ENCODE peak calls at places on chromosomes 3 and 15, in nine cellular contexts. O, Q, E, T, B, U, M, I and V are unnamed samples.

GRCh38 chr3:50342818-50343633 is 2.4 kb upstream of the RASSF1 start:
- DNase-seq in T (peak), E (no peak), M (no peak), O (no peak), U (no peak), I (no peak), Q (no peak), B (no peak), V (no peak)

GRCh38 chr3:150376001-150376848 is 31.9 kb upstream of the TSC22D2 start:
- DNase-seq in Q (no peak), E (peak), U (no peak), B (no peak), M (no peak), I (no peak), T (no peak), O (no peak), V (no peak)

GRCh38 chr15:47477253-47477652 is 240.1 kb upstream of the SEMA6D start:
- DNase-seq in O (no peak), T (no peak), U (no peak), E (peak), B (no peak), I (no peak), Q (no peak), M (no peak), V (no peak)

GRCh38 chr3:194097141-194097880 is 38.6 kb upstream of the HES1 start:
- DNase-seq in O (no peak), E (no peak), Q (no peak), B (no peak), M (no peak), U (peak), T (peak), I (no peak), V (no peak)

GRCh38 chr15:74798388-74799254 is 14.0 kb upstream of the LMAN1L start:
- DNase-seq in O (no peak), B (no peak), U (no peak), M (peak), E (no peak), Q (no peak), T (no peak), I (no peak), V (no peak)

GRCh38 chr3:139285691-139286090 is 58.1 kb upstream of the MRPS22 start:
- DNase-seq in Q (no peak), U (no peak), O (no peak), B (no peak), M (no peak), I (no peak), E (no peak), T (no peak), V (no peak)

GRCh38 chr15:49035825-49036224 is 10.4 kb downstream of the SECISBP2L start:
- DNase-seq in I (no peak), O (no peak), Q (no peak), E (no peak), M (no peak), B (no peak), T (no peak), U (no peak), V (no peak)

GRCh38 chr3:120153294-120153693 is 59.0 kb upstream of the GSK3B start:
- DNase-seq in T (no peak), M (no peak), B (no peak), O (no peak), U (no peak), Q (no peak), E (peak), I (no peak), V (no peak)

GRCh38 chr3:115217678-115218451 is 70.8 kb upstream of the ZBTB20 start:
- DNase-seq in M (peak), B (no peak), I (no peak), Q (no peak), T (no peak), E (peak), U (peak), O (peak), V (no peak)

GRCh38 chr3:101827211-101828174 is 21.8 kb upstream of the NFKBIZ start:
- DNase-seq in O (no peak), T (peak), B (peak), E (peak), I (peak), Q (peak), M (peak), U (peak), V (no peak)

GRCh38 chr3:165233521-165234195 is 37.5 kb upstream of the SLITRK3 start:
- DNase-seq in I (no peak), O (no peak), Q (no peak), E (peak), B (no peak), U (no peak), M (no peak), T (no peak), V (peak)

GRCh38 chr15:99305761-99306505 is 54.7 kb downstream of the LRRC28 start:
- DNase-seq in I (no peak), U (peak), O (no peak), T (peak), B (no peak), Q (peak), E (peak), M (no peak), V (peak)

GRCh38 chr15:101358895-101359294 is 63.8 kb upstream of the SNRPA1 start:
- DNase-seq in O (no peak), U (no peak), I (no peak), Q (no peak), T (no peak), B (no peak), E (no peak), M (no peak), V (no peak)

GRCh38 chr3:101725192-101725889 is 927 bp downstream of the CEP97 start:
- DNase-seq in T (peak), O (no peak), E (peak), M (peak), Q (peak), U (peak), B (peak), I (no peak), V (no peak)

GRCh38 chr3:32457971-32458471 is 44.6 kb downstream of the CMTM6 start:
- DNase-seq in M (peak), I (peak), U (no peak), T (no peak), O (no peak), Q (no peak), B (no peak), E (no peak), V (no peak)

GRCh38 chr3:53255360-53255774 is 455 bp downstream of the TKT start:
- DNase-seq in Q (no peak), B (peak), I (no peak), U (peak), T (peak), O (no peak), E (peak), M (peak), V (no peak)

GRCh38 chr3:140377644-140378043 is 300.2 kb upstream of the TRIM42 start:
- DNase-seq in I (no peak), M (no peak), B (no peak), T (no peak), Q (no peak), O (no peak), U (no peak), E (peak), V (no peak)

GRCh38 chr3:30059240-30059639 is 547.2 kb upstream of the TGFBR2 start:
- DNase-seq in M (no peak), I (no peak), B (no peak), Q (no peak), T (no peak), U (no peak), O (no peak), E (no peak), V (no peak)

GRCh38 chr15:41930867-41931222 is 37.0 kb upstream of the SPTBN5 start:
- DNase-seq in O (no peak), T (no peak), M (no peak), U (no peak), Q (no peak), I (no peak), E (no peak), B (no peak), V (no peak)

GRCh38 chr3:125042725-125043406 is 12.9 kb downstream of the HEG1 start:
- DNase-seq in E (peak), B (no peak), O (peak), I (no peak), T (peak), U (peak), M (no peak), Q (no peak), V (no peak)

GRCh38 chr3:22039156-22039555 is 288.1 kb upstream of the ZNF385D start:
- DNase-seq in O (no peak), Q (no peak), E (no peak), I (no peak), U (no peak), B (no peak), T (no peak), M (no peak), V (no peak)

GRCh38 chr3:93907132-93907531 is 66.6 kb downstream of the PROS1 start:
- DNase-seq in U (no peak), O (no peak), B (no peak), I (no peak), E (no peak), M (no peak), T (no peak), Q (no peak), V (no peak)

GRCh38 chr15:90016721-90017120 is 15.6 kb downstream of the ZNF710 start:
- DNase-seq in B (no peak), E (no peak), Q (no peak), O (no peak), M (no peak), U (no peak), T (no peak), I (no peak), V (no peak)

GRCh38 chr3:187955076-187955952 is 198.6 kb upstream of the LPP start:
- DNase-seq in B (no peak), U (peak), I (peak), Q (peak), M (no peak), E (peak), O (no peak), T (no peak), V (peak)

GRCh38 chr15:76151599-76151974 is 91.8 kb downstream of the TMEM266 start:
- DNase-seq in O (no peak), E (no peak), Q (no peak), T (no peak), M (no peak), I (no peak), B (no peak), U (no peak), V (no peak)

GRCh38 chr3:99952306-99952705 is 134.6 kb downstream of the CMSS1 start:
- DNase-seq in Q (no peak), I (no peak), T (no peak), B (no peak), U (no peak), O (no peak), E (no peak), M (no peak), V (no peak)

GRCh38 chr3:9088431-9089353 is 125.4 kb upstream of the RAD18 start:
- DNase-seq in I (no peak), Q (no peak), O (no peak), E (peak), M (no peak), T (no peak), U (no peak), B (no peak), V (no peak)

GRCh38 chr3:168847293-168847883 is 751.7 kb upstream of the GOLIM4 start:
- DNase-seq in I (no peak), Q (no peak), M (no peak), B (no peak), U (no peak), O (peak), E (peak), T (no peak), V (no peak)

GRCh38 chr3:14988988-14989394 is 41.6 kb downstream of the NR2C2 start:
- DNase-seq in B (no peak), E (no peak), U (no peak), M (peak), Q (no peak), I (no peak), O (no peak), T (no peak), V (no peak)

GRCh38 chr3:151562901-151563300 is 102.0 kb upstream of the IGSF10 start:
- DNase-seq in B (no peak), U (no peak), I (no peak), O (no peak), T (no peak), Q (no peak), E (no peak), M (no peak), V (no peak)

GRCh38 chr3:99638244-99638948 is at the start of gene COL8A1:
- DNase-seq in T (peak), B (no peak), I (no peak), U (peak), Q (peak), O (no peak), E (peak), M (no peak), V (no peak)

GRCh38 chr3:72722930-72723726 is 125.1 kb downstream of the SHQ1 start:
- DNase-seq in U (no peak), B (no peak), M (no peak), I (no peak), O (no peak), E (peak), Q (no peak), T (no peak), V (peak)

GRCh38 chr15:67136802-67137201 is 71.4 kb downstream of the SMAD3 start:
- DNase-seq in Q (no peak), O (no peak), I (no peak), T (no peak), M (no peak), U (peak), E (no peak), B (no peak), V (no peak)

GRCh38 chr3:71064976-71065763 is 518.4 kb downstream of the FOXP1 start:
- DNase-seq in B (peak), I (peak), Q (peak), T (peak), U (peak), M (peak), E (peak), O (peak), V (no peak)

GRCh38 chr15:77649019-77649418 is 16.3 kb upstream of the LINGO1 start:
- DNase-seq in O (no peak), U (no peak), B (no peak), M (no peak), T (no peak), E (no peak), Q (no peak), I (no peak), V (no peak)

GRCh38 chr15:30041868-30042267 is 40.9 kb upstream of the GOLGA8J start:
- DNase-seq in B (no peak), U (no peak), E (no peak), Q (no peak), M (no peak), T (no peak), I (no peak), O (no peak), V (no peak)

GRCh38 chr15:40054056-40054745 is 15.2 kb upstream of the SRP14 start:
- DNase-seq in U (no peak), B (no peak), M (no peak), O (no peak), I (no peak), Q (no peak), E (no peak), T (no peak), V (no peak)

GRCh38 chr3:165883866-165884478 is 46.7 kb upstream of the BCHE start:
- DNase-seq in M (no peak), I (no peak), B (no peak), Q (no peak), E (no peak), O (no peak), T (no peak), U (no peak), V (no peak)

GRCh38 chr3:51434746-51435323 is 43.8 kb downstream of the RBM15B start:
- DNase-seq in E (peak), I (no peak), U (no peak), O (peak), T (no peak), Q (no peak), B (no peak), M (peak), V (no peak)